ENCODE peak calls at places on chromosomes 4 and X, in four cellular contexts. R is K562, C is HepG2, S is GM12878. J is an unnamed sample.

GRCh38 chr4:38523524-38524448 is 140.2 kb upstream of the KLF3 start:
- DNase-seq in R (peak; percentile 55), C (no peak), S (peak; percentile 82), J (no peak)

GRCh38 chrX:44344194-44344593 is 722 bp upstream of the EFHC2 start:
- DNase-seq in C (no peak), R (peak; percentile 62), S (no peak), J (no peak)

GRCh38 chr4:114659386-114660008 is 60.9 kb downstream of the UGT8 start:
- DNase-seq in S (peak; percentile 32), C (peak; percentile 42), R (peak; percentile 23), J (peak; percentile 52)

GRCh38 chrX:17750436-17750835 is 13.1 kb downstream of the SCML1 start:
- DNase-seq in C (no peak), S (no peak), R (no peak), J (no peak)

GRCh38 chrX:155215443-155216178 is 649 bp upstream of the VBP1 start:
- DNase-seq in S (no peak), C (no peak), R (no peak), J (no peak)

GRCh38 chr4:52103314-52103713 is 52.2 kb downstream of the SPATA18 start:
- DNase-seq in S (no peak), R (no peak), C (no peak), J (peak; percentile 13)

GRCh38 chrX:130401415-130402210 is at the start of gene RBMX2:
- DNase-seq in R (peak; percentile 96), C (peak; percentile 57), S (peak; percentile 17), J (peak; percentile 33)

GRCh38 chr4:142523111-142523510 is 323.0 kb downstream of the INPP4B start:
- DNase-seq in C (no peak), S (no peak), R (no peak), J (no peak)

GRCh38 chr4:80268081-80268823 is 1.8 kb downstream of the FGF5 start:
- DNase-seq in R (no peak), S (no peak), C (no peak), J (no peak)

GRCh38 chr4:169225058-169225751 is 45.6 kb downstream of the SH3RF1 start:
- DNase-seq in S (no peak), C (no peak), R (no peak), J (no peak)

GRCh38 chr4:126441173-126441810 is 1126.5 kb downstream of the FAT4 start:
- DNase-seq in R (no peak), S (no peak), C (no peak), J (no peak)

GRCh38 chrX:70664726-70665125 is 220.1 kb downstream of the DLG3 start:
- DNase-seq in R (no peak), S (no peak), C (peak; percentile 19), J (peak; percentile 22)

GRCh38 chr4:6232836-6233785 is 32.8 kb upstream of the JAKMIP1 start:
- DNase-seq in S (no peak), C (no peak), R (no peak), J (no peak)

GRCh38 chr4:177339794-177340374 is 30.2 kb downstream of the NEIL3 start:
- DNase-seq in S (peak; percentile 4), R (no peak), C (peak; percentile 29), J (no peak)

DNA sequence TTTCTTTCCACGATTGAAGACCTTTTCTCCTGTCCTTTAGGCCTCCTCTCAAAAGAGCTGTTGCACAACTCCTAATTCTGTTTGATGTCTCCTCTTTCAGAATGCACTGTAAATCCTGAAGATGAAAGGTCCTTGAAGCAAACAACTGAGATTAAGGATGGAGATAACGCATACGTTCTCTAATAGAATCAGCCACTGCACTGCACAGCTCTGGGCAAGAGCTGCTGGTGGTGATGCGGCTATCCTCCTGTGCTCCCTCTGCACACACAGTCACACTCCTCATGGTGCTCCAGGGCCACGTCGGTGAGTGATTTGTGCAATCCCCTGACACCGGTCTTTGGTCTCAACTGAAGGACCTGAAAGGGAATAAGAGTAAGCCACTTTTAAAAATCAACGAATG is 208.7 kb downstream of the PDGFC start:
- DNase-seq in R (no peak), C (no peak), S (no peak), J (no peak)
- TF ChIP-seq YY1 in R (no peak), C (no peak), S (no peak), J (no peak)

DNA sequence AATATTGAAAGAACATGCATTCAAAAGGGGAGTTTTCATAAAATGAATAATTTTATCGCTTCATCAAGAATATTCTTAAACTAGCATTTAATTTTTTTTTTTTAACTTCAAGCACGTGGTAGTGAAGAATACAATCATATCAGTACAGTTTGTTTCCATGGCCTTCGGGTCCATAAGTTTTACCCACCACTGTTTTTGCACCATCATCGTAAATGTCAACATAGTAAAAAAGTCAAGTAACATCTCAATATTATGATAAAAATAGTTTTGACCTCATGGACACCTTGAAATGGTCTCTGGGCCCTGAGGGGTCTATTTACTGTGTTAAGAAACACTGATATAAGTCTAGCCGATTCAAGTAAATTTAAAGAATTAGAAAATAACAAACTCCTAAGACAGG is 80.2 kb downstream of the ANKRD17 start:
- DNase-seq in R (no peak), C (no peak), S (no peak), J (no peak)
- H3K36me3 ChIP-seq in R (peaks cover 53% of the 10 kb centered on the region), C (peaks cover 37% of the 10 kb centered on the region), S (peaks cover 2% of the 10 kb centered on the region), J (peaks cover 6% of the 10 kb centered on the region)

GRCh38 chr4:25449270-25449669 is 72.2 kb downstream of the ANAPC4 start:
- DNase-seq in S (no peak), R (no peak), C (no peak), J (no peak)

GRCh38 chr4:25449688-25450087 is 72.6 kb downstream of the ANAPC4 start:
- DNase-seq in R (no peak), C (no peak), S (no peak), J (no peak)

GRCh38 chr4:25443851-25444250 is 66.8 kb downstream of the ANAPC4 start:
- DNase-seq in R (no peak), C (no peak), S (no peak), J (no peak)

GRCh38 chr4:25448379-25449109 is 71.5 kb downstream of the ANAPC4 start:
- DNase-seq in R (no peak), C (no peak), S (no peak), J (peak; percentile 40)

DNA sequence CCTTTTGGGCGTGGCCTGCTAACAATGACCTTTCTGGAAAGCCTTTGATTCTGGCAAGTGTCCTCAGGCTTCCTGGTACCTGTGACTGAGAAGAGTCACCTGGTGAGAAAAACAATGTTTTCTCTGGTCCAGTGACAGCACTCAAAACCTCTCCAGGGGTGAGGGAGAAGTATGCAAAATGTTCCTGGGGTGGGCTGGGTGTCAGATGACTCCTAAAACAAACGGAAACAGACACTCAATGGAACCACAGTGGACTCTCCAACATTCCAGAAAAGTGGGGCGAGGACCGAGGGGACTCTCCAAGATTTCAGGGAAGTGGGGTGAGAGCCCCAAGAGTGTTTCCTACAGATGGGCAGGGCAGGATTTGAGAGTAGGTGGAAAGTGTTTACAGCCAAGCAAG is 69.5 kb downstream of the ANAPC4 start:
- DNase-seq in S (no peak), R (no peak), C (no peak), J (no peak)
- TF ChIP-seq ZNF274 in S (no peak), R (no peak), C (no peak), J (no peak)

GRCh38 chr4:86934772-86935498 is at the start of gene AFF1:
- DNase-seq in R (peak; percentile 97), S (peak; percentile 71), C (peak; percentile 86), J (peak; percentile 72)
- TF ChIP-seq YY1 in R (peak; percentile 6), S (peak; percentile 8), C (peak; percentile 64), J (no peak)

DNA sequence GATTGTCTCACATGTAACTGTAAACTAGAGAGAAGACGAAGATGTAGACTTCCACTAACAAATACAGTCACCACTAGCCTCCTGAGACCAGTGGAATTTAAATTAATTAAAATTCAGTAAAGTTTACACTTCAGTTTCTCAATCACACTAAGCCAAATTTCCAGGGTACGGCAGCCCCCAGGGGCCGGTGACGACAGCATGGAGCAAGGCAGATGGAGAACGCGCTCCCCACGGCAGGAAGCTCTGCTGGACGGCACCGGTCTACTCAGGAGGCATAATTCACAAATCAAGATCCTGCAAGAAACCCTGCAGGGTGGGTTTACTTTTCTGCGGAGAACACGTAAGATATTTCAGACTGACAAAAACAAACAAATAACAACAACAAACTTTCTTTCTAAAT is 80.7 kb downstream of the FAT1 start:
- DNase-seq in S (no peak), C (no peak), R (no peak), J (no peak)
- H3K36me3 ChIP-seq in S (no peaks in the 10 kb centered on the region), C (peaks cover 16% of the 10 kb centered on the region), R (no peaks in the 10 kb centered on the region), J (peaks cover 44% of the 10 kb centered on the region)

J was measured in NT2/D1.